ENCODE peak calls at places on chromosomes 7 and 10, in ten cellular contexts. B is epithelial cell of prostate; L is CD4-positive, alpha-beta T cell; N is heart right ventricle; H is sigmoid colon; P is HL-60; D is colonic mucosa; Q is tibial artery; X is CD8-positive, alpha-beta T cell; G is Panc1. C is an unnamed sample.
A peak's percentile ranks its signal among the peaks of the same experiment; 100 is the strongest.

GRCh38 chr7:39709768-39710291 is 86.5 kb downstream of the RALA start:
- DNase-seq in B (no peak), L (no peak), N (peak; percentile 54), H (peak; percentile 67), P (no peak), D (no peak), Q (no peak), X (no peak), G (no peak), C (no peak)

GRCh38 chr7:93030605-93031225 is 87.1 kb downstream of the SAMD9 start:
- DNase-seq in B (no peak), L (no peak), N (no peak), H (no peak), P (no peak), D (no peak), Q (no peak), X (no peak), G (no peak), C (no peak)

GRCh38 chr7:151408839-151409554 is 841 bp downstream of the WDR86 start:
- DNase-seq in B (no peak), L (peak; percentile 49), N (no peak), H (peak; percentile 68), P (peak; percentile 45), D (no peak), Q (no peak), X (peak; percentile 70), G (no peak), C (no peak)

GRCh38 chr7:14639801-14640200 is 262.8 kb downstream of the DGKB start:
- DNase-seq in B (peak; percentile 66), L (no peak), N (no peak), H (no peak), P (no peak), D (no peak), Q (no peak), X (no peak), G (no peak), C (no peak)

GRCh38 chr7:1865000-1865808 is 195.1 kb downstream of the ELFN1 start:
- DNase-seq in B (no peak), L (no peak), N (no peak), H (no peak), P (no peak), D (no peak), Q (no peak), X (no peak), G (no peak), C (no peak)

GRCh38 chr7:114084381-114085312 is 165.8 kb upstream of the PPP1R3A start:
- DNase-seq in B (no peak), L (no peak), N (peak; percentile 14), H (peak; percentile 85), P (peak; percentile 5), D (peak; percentile 78), Q (peak; percentile 28), X (no peak), G (no peak), C (no peak)

GRCh38 chr10:78194539-78195402 is 161.1 kb downstream of the RPS24 start:
- DNase-seq in B (no peak), L (no peak), N (no peak), H (no peak), P (no peak), D (no peak), Q (no peak), X (no peak), G (no peak), C (no peak)

GRCh38 chr7:149864023-149864422 is 9.7 kb upstream of the ATP6V0E2 start:
- DNase-seq in B (no peak), L (no peak), N (no peak), H (no peak), P (no peak), D (no peak), Q (no peak), X (no peak), G (no peak), C (no peak)

GRCh38 chr10:21593986-21594385 is 60.0 kb downstream of the MLLT10 start:
- DNase-seq in B (no peak), L (no peak), N (no peak), H (no peak), P (no peak), D (no peak), Q (no peak), X (no peak), G (no peak), C (no peak)

GRCh38 chr10:123459371-123460224 is 206.6 kb upstream of the GPR26 start:
- DNase-seq in B (no peak), L (no peak), N (no peak), H (peak; percentile 48), P (no peak), D (no peak), Q (no peak), X (no peak), G (no peak), C (no peak)

GRCh38 chr7:1380821-1381580 is 78.3 kb downstream of the MICALL2 start:
- DNase-seq in B (no peak), L (no peak), N (no peak), H (no peak), P (no peak), D (no peak), Q (no peak), X (no peak), G (no peak), C (no peak)

GRCh38 chr7:54778696-54779285 is 19.8 kb upstream of the SEC61G start:
- DNase-seq in B (no peak), L (no peak), N (no peak), H (no peak), P (no peak), D (no peak), Q (no peak), X (no peak), G (no peak), C (no peak)

GRCh38 chr7:113891828-113892227 is 27.0 kb downstream of the PPP1R3A start:
- DNase-seq in B (peak; percentile 3), L (no peak), N (no peak), H (no peak), P (no peak), D (no peak), Q (no peak), X (no peak), G (no peak), C (no peak)

GRCh38 chr10:94097656-94098055 is 103.9 kb downstream of the PLCE1 start:
- DNase-seq in B (no peak), L (no peak), N (no peak), H (no peak), P (no peak), D (no peak), Q (no peak), X (no peak), G (no peak), C (no peak)

GRCh38 chr7:50196719-50197118 is 103.7 kb upstream of the ZPBP start:
- DNase-seq in B (no peak), L (no peak), N (no peak), H (no peak), P (no peak), D (no peak), Q (no peak), X (no peak), G (no peak), C (no peak)

GRCh38 chr10:80161321-80162084 is 29.0 kb downstream of the PLAC9 start:
- DNase-seq in B (no peak), L (no peak), N (no peak), H (no peak), P (no peak), D (no peak), Q (no peak), X (no peak), G (no peak), C (no peak)

GRCh38 chr10:111360260-111360925 is 283.6 kb downstream of the ADRA2A start:
- DNase-seq in B (no peak), L (no peak), N (peak; percentile 10), H (no peak), P (peak; percentile 25), D (peak; percentile 31), Q (peak; percentile 21), X (no peak), G (peak; percentile 17), C (no peak)

GRCh38 chr7:73789051-73789450 is 19.0 kb upstream of the CLDN3 start:
- DNase-seq in B (no peak), L (no peak), N (no peak), H (no peak), P (no peak), D (no peak), Q (no peak), X (no peak), G (no peak), C (no peak)

DNA sequence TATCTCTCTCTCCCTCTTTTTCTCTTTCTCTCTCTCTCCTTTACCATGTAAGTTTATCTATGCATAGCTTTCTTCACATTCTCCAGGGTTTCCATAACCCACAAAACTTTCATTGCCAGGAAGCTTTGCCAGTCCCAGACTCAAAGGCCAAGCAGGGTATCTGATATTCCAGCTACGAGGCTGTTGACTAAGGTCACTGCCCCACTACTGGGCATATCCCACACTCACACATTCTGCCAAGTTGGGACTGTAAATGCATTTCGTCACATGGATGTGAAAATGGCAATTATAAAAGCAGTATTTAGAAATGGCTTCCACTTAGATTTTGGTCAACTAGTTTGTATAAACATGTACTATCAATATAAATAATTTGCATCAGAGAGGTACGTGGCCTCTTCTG is 43.3 kb upstream of the SEPTIN7 start:
- DNase-seq in B (no peak), L (no peak), N (no peak), H (no peak), P (no peak), D (no peak), Q (no peak), X (no peak), G (no peak), C (no peak)
- H3K27ac ChIP-seq in B (no peak overlapping the region), L (no peak overlapping the region), N (peak overlapping the region; percentile 25), H (no peak overlapping the region), P (no peak overlapping the region), D (no peak overlapping the region), Q (no peak overlapping the region), X (no peak overlapping the region), G (no peak overlapping the region), C (peak overlapping the region; percentile 36)

GRCh38 chr10:35331894-35332640 is 4.2 kb upstream of the CCNY start:
- DNase-seq in B (peak; percentile 66), L (no peak), N (no peak), H (peak; percentile 73), P (no peak), D (no peak), Q (no peak), X (no peak), G (peak; percentile 85), C (no peak)
- H3K27ac ChIP-seq in B (peak overlapping the region; percentile 93), L (no peak overlapping the region), N (peak overlapping the region; percentile 70), H (peak overlapping the region; percentile 69), P (no peak overlapping the region), D (no peak overlapping the region), Q (no peak overlapping the region), X (no peak overlapping the region), G (peak overlapping the region; percentile 71), C (no peak overlapping the region)

DNA sequence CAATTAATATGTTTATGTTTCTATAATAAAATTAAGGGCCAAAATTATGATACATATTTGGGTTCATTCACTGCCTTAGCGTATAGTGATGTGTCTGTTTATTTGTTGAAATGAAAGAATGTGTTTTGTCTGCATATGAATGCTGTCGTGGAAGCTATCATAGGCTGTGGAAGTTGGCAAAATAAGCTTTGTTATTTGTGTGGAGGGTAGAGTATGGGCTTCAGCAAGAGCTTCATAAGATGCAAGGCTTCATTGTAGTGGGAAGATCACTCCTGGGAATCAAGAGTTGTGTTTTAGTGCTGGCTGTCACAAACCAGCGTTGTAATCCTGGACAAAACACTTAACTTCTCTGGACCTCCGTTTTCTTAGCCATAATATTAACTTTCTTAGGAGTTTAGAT is 2.5 kb downstream of the SLK start:
- DNase-seq in B (no peak), L (no peak), N (no peak), H (no peak), P (no peak), D (no peak), Q (no peak), X (no peak), G (no peak), C (no peak)
- H3K27ac ChIP-seq in B (peak overlapping the region; percentile 79), L (no peak overlapping the region), N (peak overlapping the region; percentile 97), H (peak overlapping the region; percentile 47), P (peak overlapping the region; percentile 68), D (peak overlapping the region; percentile 90), Q (peak overlapping the region; percentile 28), X (no peak overlapping the region), G (peak overlapping the region; percentile 92), C (peak overlapping the region; percentile 26)

GRCh38 chr10:86526606-86527005 is 5.0 kb upstream of the WAPL start:
- DNase-seq in B (no peak), L (no peak), N (no peak), H (no peak), P (no peak), D (no peak), Q (no peak), X (no peak), G (no peak), C (no peak)
- H3K27ac ChIP-seq in B (no peak overlapping the region), L (no peak overlapping the region), N (peak overlapping the region; percentile 16), H (no peak overlapping the region), P (no peak overlapping the region), D (no peak overlapping the region), Q (no peak overlapping the region), X (no peak overlapping the region), G (no peak overlapping the region), C (no peak overlapping the region)

C was measured in substantia nigra.